ENCODE peak calls at places on chromosomes 11 and 22, in five cellular contexts. Y, V, Q, T and B are unnamed samples.

GRCh38 chr11:128095459-128096096 is 491.8 kb downstream of the ETS1 start:
- DNase-seq in T (no peak), V (no peak), Q (no peak), Y (no peak), B (peak; percentile 58)

GRCh38 chr11:57638005-57638760 is 11.5 kb downstream of the YPEL4 start:
- DNase-seq in V (peak; percentile 97), Y (peak; percentile 90), Q (peak; percentile 84), T (peak; percentile 67), B (no peak)

GRCh38 chr11:104700609-104701008 is 197.7 kb downstream of the CASP12 start:
- DNase-seq in T (no peak), Y (no peak), Q (no peak), V (no peak), B (peak; percentile 62)

GRCh38 chr11:625636-626319 is 1.0 kb upstream of the CDHR5 start:
- DNase-seq in Y (no peak), V (no peak), T (no peak), Q (no peak), B (no peak)

GRCh38 chr11:69721745-69722144 is 17.9 kb upstream of the FGF19 start:
- DNase-seq in Y (no peak), V (peak; percentile 49), T (peak; percentile 49), Q (no peak), B (no peak)

GRCh38 chr11:119218141-119218878 is 12.2 kb downstream of the CBL start:
- DNase-seq in T (no peak), Q (no peak), V (no peak), Y (no peak), B (peak; percentile 78)

GRCh38 chr22:33051960-33052839 is 6.0 kb downstream of the SYN3 start:
- DNase-seq in Y (no peak), Q (no peak), V (peak; percentile 20), T (no peak), B (no peak)

GRCh38 chr11:36098046-36098445 is 154.2 kb downstream of the LDLRAD3 start:
- DNase-seq in Q (no peak), T (no peak), Y (no peak), V (no peak), B (no peak)

GRCh38 chr22:37077802-37078448 is 26.4 kb downstream of the KCTD17 start:
- DNase-seq in T (peak; percentile 64), Q (peak; percentile 63), V (peak; percentile 78), Y (no peak), B (no peak)

GRCh38 chr11:86955674-86956522 is 703 bp upstream of the FZD4 start:
- DNase-seq in T (peak; percentile 90), V (peak; percentile 93), Q (peak; percentile 91), Y (peak; percentile 87), B (no peak)

GRCh38 chr11:114128399-114128798 is 68.9 kb downstream of the ZBTB16 start:
- DNase-seq in T (no peak), Y (no peak), Q (peak; percentile 31), V (no peak), B (no peak)

GRCh38 chr11:44963071-44963575 is 12.4 kb upstream of the TP53I11 start:
- DNase-seq in Y (no peak), V (peak; percentile 50), Q (no peak), T (no peak), B (no peak)

GRCh38 chr11:103851166-103851651 is 185.2 kb upstream of the DDI1 start:
- DNase-seq in Y (no peak), T (peak; percentile 48), Q (no peak), V (no peak), B (peak; percentile 4)

GRCh38 chr11:71080239-71081097 is 171.9 kb downstream of the SHANK2 start:
- DNase-seq in T (peak; percentile 73), V (peak; percentile 92), Q (peak; percentile 92), Y (no peak), B (peak; percentile 3)

GRCh38 chr22:29704528-29705285 is 15.1 kb upstream of the CABP7 start:
- DNase-seq in Q (peak; percentile 51), V (no peak), T (peak; percentile 59), Y (no peak), B (no peak)

GRCh38 chr22:42857845-42858481 is 890 bp upstream of the ARFGAP3 start:
- DNase-seq in T (peak; percentile 72), Q (peak; percentile 40), V (no peak), Y (peak; percentile 42), B (no peak)

GRCh38 chr22:49166211-49166610 is 661.5 kb downstream of the BRD1 start:
- DNase-seq in V (no peak), T (no peak), Y (no peak), Q (no peak), B (no peak)

GRCh38 chr22:36571991-36572390 is 43.0 kb upstream of the EIF3D start:
- DNase-seq in Q (no peak), T (peak; percentile 51), V (no peak), Y (no peak), B (no peak)

GRCh38 chr11:14899087-14899363 is 7.0 kb upstream of the CYP2R1 start:
- DNase-seq in T (no peak), Q (no peak), Y (no peak), V (no peak), B (no peak)

GRCh38 chr22:42991010-42991651 is 23.8 kb downstream of the PACSIN2 start:
- DNase-seq in Q (no peak), V (no peak), Y (no peak), T (peak; percentile 77), B (peak; percentile 60)

GRCh38 chr11:101470881-101471535 is 112.8 kb downstream of the TRPC6 start:
- DNase-seq in Y (no peak), T (no peak), Q (no peak), V (no peak), B (no peak)

GRCh38 chr22:46079861-46080821 is 70.2 kb upstream of the PPARA start:
- DNase-seq in V (no peak), T (peak; percentile 79), Q (peak; percentile 31), Y (peak; percentile 89), B (no peak)

GRCh38 chr11:8098879-8099278 is 17.9 kb downstream of the TUB start:
- DNase-seq in Q (no peak), V (no peak), T (no peak), Y (no peak), B (no peak)

GRCh38 chr11:67006029-67006884 is 16.7 kb upstream of the SYT12 start:
- DNase-seq in Q (no peak), V (peak; percentile 23), T (peak; percentile 14), Y (no peak), B (no peak)

GRCh38 chr22:47275479-47276218 is 513.2 kb downstream of the TBC1D22A start:
- DNase-seq in T (no peak), V (no peak), Q (peak; percentile 19), Y (no peak), B (no peak)

GRCh38 chr22:24191381-24191841 is 10.1 kb downstream of the SUSD2 start:
- DNase-seq in Q (peak; percentile 23), Y (no peak), V (no peak), T (no peak), B (no peak)

GRCh38 chr11:14905104-14906033 is 13.3 kb upstream of the CYP2R1 start:
- DNase-seq in Q (peak; percentile 60), Y (peak; percentile 17), T (peak; percentile 85), V (peak; percentile 67), B (no peak)

GRCh38 chr11:125345706-125346561 is 150.1 kb downstream of the FEZ1 start:
- DNase-seq in V (peak; percentile 89), Y (peak; percentile 88), Q (peak; percentile 89), T (peak; percentile 85), B (no peak)

GRCh38 chr22:28917747-28918543 is 34.6 kb downstream of the ZNRF3 start:
- DNase-seq in T (peak; percentile 74), V (peak; percentile 79), Q (peak; percentile 72), Y (no peak), B (no peak)

GRCh38 chr11:29452131-29452530 is 564.7 kb downstream of the KCNA4 start:
- DNase-seq in V (no peak), T (no peak), Q (no peak), Y (no peak), B (peak; percentile 45)

GRCh38 chr22:48705159-48705916 is 1122.3 kb downstream of the BRD1 start:
- DNase-seq in Q (no peak), T (no peak), V (peak; percentile 45), Y (no peak), B (no peak)

GRCh38 chr22:40123387-40123786 is 54.3 kb upstream of the TNRC6B start:
- DNase-seq in T (no peak), V (no peak), Q (peak; percentile 15), Y (no peak), B (no peak)

DNA sequence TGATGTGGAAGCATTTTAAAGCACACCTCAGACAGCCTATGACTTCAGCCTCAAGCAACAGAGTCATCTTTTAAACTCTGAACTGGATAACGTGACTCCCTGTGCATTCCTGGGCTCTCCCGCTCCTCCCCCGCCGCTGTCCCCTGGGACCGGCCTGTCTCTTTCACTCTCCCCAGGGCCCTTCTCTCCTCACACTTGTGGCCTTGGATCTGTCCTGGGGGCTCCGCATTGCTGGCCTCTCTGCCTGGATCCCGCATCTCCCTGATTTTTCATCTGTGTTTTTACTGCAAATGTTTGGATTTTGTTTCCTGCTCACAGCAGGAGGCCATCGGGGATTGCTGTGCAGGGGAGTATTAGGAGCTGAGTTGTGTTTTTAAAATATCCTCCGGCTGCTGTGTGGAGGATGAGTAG is 15.4 kb downstream of the C11orf24 start:
- DNase-seq in T (no peak), V (peak; percentile 16), Q (no peak), Y (peak; percentile 55), B (no peak)
- H3K4me3 ChIP-seq in T (no peak overlapping the region), V (no peak overlapping the region), Q (no peak overlapping the region), Y (no peak overlapping the region), B (peak overlapping the region; percentile 4)

GRCh38 chr11:73334244-73335203 is 26.4 kb downstream of the ARHGEF17 start:
- DNase-seq in Q (peak; percentile 70), V (peak; percentile 39), Y (peak; percentile 95), T (peak; percentile 64), B (no peak)
- TF ChIP-seq CTCF in Q (no peak), V (no peak), Y (no peak), T (no peak), B (no peak)

DNA sequence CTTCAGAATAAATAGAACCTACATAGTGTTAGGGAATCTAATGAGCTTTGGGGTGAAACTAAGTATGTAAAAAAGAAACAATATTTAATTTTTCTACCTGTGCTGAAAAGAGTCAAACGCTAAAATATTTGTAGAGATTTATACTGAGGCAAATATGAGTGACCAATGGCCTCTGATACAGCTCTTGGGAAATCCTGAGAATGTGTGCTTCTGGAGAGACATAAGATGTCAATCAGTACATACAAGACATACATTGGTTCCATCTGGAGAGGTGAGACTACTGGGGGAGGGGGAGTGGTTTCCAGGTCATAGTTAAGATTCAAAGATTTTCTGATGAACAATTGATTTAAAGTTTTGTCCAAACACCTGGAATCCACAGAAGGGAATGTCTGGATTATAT is 970 bp downstream of the ASRGL1 start:
- DNase-seq in Q (no peak), Y (no peak), V (no peak), T (no peak), B (no peak)
- H3K4me3 ChIP-seq in Q (peak overlapping the region; percentile 64), Y (peak overlapping the region; percentile 56), V (peak overlapping the region; percentile 68), T (peak overlapping the region; percentile 73), B (peak overlapping the region; percentile 63)

GRCh38 chr22:44357296-44357961 is 44.7 kb upstream of the SHISAL1 start:
- DNase-seq in T (peak; percentile 0), Q (no peak), V (peak; percentile 56), Y (peak; percentile 50), B (no peak)
- TF ChIP-seq CTCF in T (no peak), Q (no peak), V (peak; percentile 44), Y (peak; percentile 31), B (peak; percentile 4)